ENCODE peak calls at places on chromosomes 1 and 21, in seven cellular contexts. B is activated effector memory CD4-positive, alpha-beta T cell treated with anti-CD3 and anti-CD28 coated beads, Interleukin-2, amount 50 U/mL, for 16 hours; Y is EL; A is chondrocyte; K is Panc1; T is PC-3; N is lung microvascular endothelial cell. W is an unnamed sample.

GRCh38 chr1:151435174-151435573 is 24.1 kb downstream of the POGZ start:
- DNase-seq in B (no peak), Y (no peak), A (no peak), K (no peak), T (peak), N (no peak), W (no peak)

GRCh38 chr1:2571348-2571747 is 15.2 kb downstream of the TNFRSF14 start:
- DNase-seq in B (no peak), Y (no peak), A (no peak), K (no peak), T (no peak), N (no peak), W (no peak)

GRCh38 chr1:21270086-21270689 is 20.1 kb downstream of the ECE1 start:
- DNase-seq in B (peak), Y (peak), A (no peak), K (peak), T (peak), N (peak), W (peak)

GRCh38 chr1:241782396-241782795 is 65.6 kb upstream of the EXO1 start:
- DNase-seq in B (no peak), Y (no peak), A (no peak), K (no peak), T (peak), N (no peak), W (no peak)

GRCh38 chr1:53638641-53639035 is 100.3 kb downstream of the GLIS1 start:
- DNase-seq in B (peak), Y (no peak), A (peak), K (no peak), T (no peak), N (no peak), W (no peak)

GRCh38 chr1:108561731-108562326 is 1.9 kb downstream of the EEIG2 start:
- DNase-seq in B (peak), Y (peak), A (no peak), K (peak), T (peak), N (peak), W (peak)

GRCh38 chr1:62131093-62131725 is 63.4 kb upstream of the L1TD1 start:
- DNase-seq in B (no peak), Y (peak), A (no peak), K (peak), T (peak), N (peak), W (peak)

GRCh38 chr1:191695865-191696264 is 462.4 kb upstream of the RGS18 start:
- DNase-seq in B (no peak), Y (peak), A (no peak), K (no peak), T (no peak), N (no peak), W (no peak)

GRCh38 chr1:67371681-67372080 is 58.5 kb downstream of the SERBP1 start:
- DNase-seq in B (no peak), Y (no peak), A (no peak), K (no peak), T (no peak), N (no peak), W (no peak)

GRCh38 chr1:27097484-27097917 is 57.4 kb downstream of the SLC9A1 start:
- DNase-seq in B (peak), Y (peak), A (no peak), K (peak), T (peak), N (peak), W (peak)

GRCh38 chr1:182833271-182833670 is 5.9 kb upstream of the DHX9 start:
- DNase-seq in B (no peak), Y (peak), A (no peak), K (no peak), T (peak), N (peak), W (no peak)

GRCh38 chr21:45333583-45334121 is 46.0 kb upstream of the POFUT2 start:
- DNase-seq in B (no peak), Y (no peak), A (peak), K (no peak), T (no peak), N (no peak), W (no peak)

GRCh38 chr1:10635385-10635896 is 160.7 kb downstream of the PEX14 start:
- DNase-seq in B (no peak), Y (peak), A (no peak), K (no peak), T (peak), N (no peak), W (peak)

GRCh38 chr1:35506960-35507901 is 50.0 kb downstream of the KIAA0319L start:
- DNase-seq in B (no peak), Y (no peak), A (no peak), K (no peak), T (peak), N (no peak), W (no peak)

GRCh38 chr1:7265771-7266371 is 480.6 kb downstream of the CAMTA1 start:
- DNase-seq in B (no peak), Y (peak), A (no peak), K (peak), T (peak), N (peak), W (no peak)

GRCh38 chr1:28508435-28508754 is 2.6 kb downstream of the RCC1 start:
- DNase-seq in B (peak), Y (peak), A (no peak), K (no peak), T (no peak), N (no peak), W (no peak)

GRCh38 chr1:99869304-99869703 is 19.1 kb downstream of the AGL start:
- DNase-seq in B (no peak), Y (no peak), A (no peak), K (no peak), T (no peak), N (no peak), W (no peak)

GRCh38 chr1:2016123-2016522 is 3.0 kb upstream of the GABRD start:
- DNase-seq in B (no peak), Y (no peak), A (no peak), K (no peak), T (no peak), N (no peak), W (no peak)

GRCh38 chr21:44338971-44339910 is at the start of gene CFAP410:
- DNase-seq in B (peak), Y (peak), A (peak), K (peak), T (peak), N (peak), W (peak)

GRCh38 chr21:46301759-46302158 is 15.6 kb downstream of the YBEY start:
- DNase-seq in B (no peak), Y (no peak), A (no peak), K (no peak), T (no peak), N (no peak), W (no peak)

GRCh38 chr1:91026320-91026719 is 4.5 kb upstream of the ZNF644 start:
- DNase-seq in B (no peak), Y (no peak), A (no peak), K (no peak), T (peak), N (no peak), W (no peak)

GRCh38 chr1:150578278-150579109 is 916 bp downstream of the MCL1 start:
- DNase-seq in B (peak), Y (peak), A (no peak), K (no peak), T (peak), N (peak), W (peak)

GRCh38 chr1:7106442-7107108 is 321.3 kb downstream of the CAMTA1 start:
- DNase-seq in B (no peak), Y (no peak), A (no peak), K (no peak), T (no peak), N (no peak), W (no peak)

W was measured in HAP-1.